ENCODE peak calls at places on chromosome 11, in four cellular contexts. J is hypothalamus, W is T-helper 1 cell, G is adrenal gland. P is an unnamed sample.

GRCh38 chr11:35290876-35291275 is 128.5 kb downstream of the SLC1A2 start:
- DNase-seq in J (no peak), W (no peak), G (peak), P (no peak)

GRCh38 chr11:17526931-17527660 is 17.1 kb downstream of the USH1C start:
- DNase-seq in J (no peak), W (no peak), G (no peak), P (no peak)

GRCh38 chr11:10651579-10652361 is 41.8 kb downstream of the IRAG1 start:
- DNase-seq in J (no peak), W (no peak), G (no peak), P (no peak)

GRCh38 chr11:10307022-10307410 is 2.1 kb downstream of the ADM start:
- DNase-seq in J (no peak), W (no peak), G (no peak), P (peak)

GRCh38 chr11:68012843-68013610 is 2.9 kb downstream of the ALDH3B1 start:
- DNase-seq in J (peak), W (no peak), G (peak), P (no peak)

GRCh38 chr11:127711748-127712147 is 711.2 kb upstream of the KIRREL3 start:
- DNase-seq in J (no peak), W (no peak), G (no peak), P (no peak)

GRCh38 chr11:31106963-31107576 is 262.5 kb downstream of the DCDC1 start:
- DNase-seq in J (no peak), W (peak), G (peak), P (peak)

GRCh38 chr11:45178890-45179663 is 32.6 kb downstream of the PRDM11 start:
- DNase-seq in J (no peak), W (no peak), G (no peak), P (peak)

GRCh38 chr11:124759268-124760204 is 2.6 kb downstream of the ESAM start:
- DNase-seq in J (no peak), W (no peak), G (peak), P (no peak)

GRCh38 chr11:134513585-134514120 is 101.6 kb upstream of the B3GAT1 start:
- DNase-seq in J (no peak), W (no peak), G (no peak), P (no peak)

GRCh38 chr11:128047026-128047425 is 540.3 kb downstream of the ETS1 start:
- DNase-seq in J (no peak), W (no peak), G (no peak), P (no peak)

GRCh38 chr11:130979386-130979972 is 63.2 kb upstream of the SNX19 start:
- DNase-seq in J (no peak), W (no peak), G (no peak), P (peak)

GRCh38 chr11:112499153-112499907 is 238.7 kb upstream of the PLET1 start:
- DNase-seq in J (no peak), W (no peak), G (no peak), P (no peak)

P was measured in RKO.